ENCODE peak calls at places on chromosomes 11 and 22, in five cellular contexts. J, T, B, P and G are unnamed samples.

GRCh38 chr11:105344938-105345337 is 205.4 kb upstream of the CARD18 start:
- DNase-seq in B (no peak), T (no peak), J (no peak), P (no peak), G (no peak)

GRCh38 chr11:34339149-34340064 is 18.4 kb downstream of the ABTB2 start:
- DNase-seq in P (no peak), J (no peak), B (no peak), T (no peak), G (no peak)

GRCh38 chr11:78385205-78385604 is 32.4 kb downstream of the GAB2 start:
- DNase-seq in P (no peak), J (no peak), B (no peak), T (no peak), G (no peak)

GRCh38 chr11:73334244-73335203 is 26.4 kb downstream of the ARHGEF17 start:
- DNase-seq in P (peak), B (peak), T (peak), J (no peak), G (no peak)

GRCh38 chr22:22787805-22788459 is 99.7 kb upstream of the IGLL5 start:
- DNase-seq in J (peak), B (no peak), P (no peak), T (no peak), G (peak)

GRCh38 chr11:117671370-117671769 is 125.6 kb downstream of the DSCAML1 start:
- DNase-seq in B (no peak), P (no peak), J (no peak), T (no peak), G (no peak)

GRCh38 chr22:25960375-25960774 is 208.9 kb upstream of the SEZ6L start:
- DNase-seq in P (no peak), J (no peak), T (no peak), B (no peak), G (no peak)

GRCh38 chr22:39353346-39353745 is 3.6 kb downstream of the SYNGR1 start:
- DNase-seq in T (no peak), J (peak), P (no peak), B (no peak), G (no peak)

DNA sequence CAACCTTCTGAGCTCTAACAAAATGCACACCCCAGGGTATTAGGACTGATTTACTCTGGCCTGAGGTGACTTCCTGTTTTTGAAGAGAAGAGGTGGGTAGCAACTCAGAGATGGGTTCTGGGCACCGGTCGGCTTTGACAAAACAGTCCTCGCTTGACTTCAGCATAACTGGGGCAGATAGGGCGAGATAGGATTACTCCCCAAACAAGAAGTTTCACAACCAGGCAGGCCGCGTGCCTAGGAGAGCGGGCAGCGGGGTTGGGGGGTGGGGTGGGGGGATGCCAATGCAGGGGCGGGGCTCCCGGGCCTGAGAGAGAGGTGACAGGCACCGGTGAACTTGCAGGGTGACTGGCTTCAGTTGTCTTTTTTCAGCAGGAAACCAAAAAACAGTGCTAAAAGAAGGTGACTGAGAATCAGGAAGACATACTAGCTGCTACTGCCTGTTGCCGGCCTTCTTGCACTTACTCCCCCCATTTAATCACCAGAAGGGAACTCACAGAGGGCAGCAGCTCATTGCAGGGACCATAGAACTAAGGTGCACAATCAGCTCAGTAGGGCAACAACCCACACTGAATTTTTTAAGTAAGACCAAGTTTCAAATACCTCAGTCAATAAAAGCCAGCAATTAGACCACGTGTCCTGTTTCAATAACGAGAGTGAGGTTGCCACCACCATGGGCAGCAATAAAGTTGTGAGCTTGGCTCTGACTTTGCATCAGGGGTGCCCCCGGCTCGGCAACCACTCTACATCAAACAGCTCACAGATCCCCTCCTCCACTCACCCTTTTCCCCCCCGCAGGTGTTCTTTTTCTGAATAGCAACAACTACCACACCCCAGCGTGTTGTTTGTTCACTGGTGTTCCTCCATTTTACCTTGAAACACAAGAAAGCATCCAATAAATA is 37.2 kb upstream of the ETS1 start:
- DNase-seq in T (no peak), B (no peak), J (peak), P (no peak), G (peak)
- H3K27ac ChIP-seq in T (no peak), B (no peak), J (peak), P (no peak), G (peak)

GRCh38 chr22:20109411-20110358 is 6.2 kb upstream of the RANBP1 start:
- DNase-seq in B (no peak), P (peak), J (peak), T (no peak), G (no peak)

GRCh38 chr22:20108757-20109230 is 7.1 kb upstream of the RANBP1 start:
- DNase-seq in J (peak), T (no peak), B (no peak), P (no peak), G (no peak)

GRCh38 chr22:20106849-20107237 is 9.1 kb upstream of the RANBP1 start:
- DNase-seq in P (peak), B (no peak), J (peak), T (no peak), G (no peak)

GRCh38 chr22:20107471-20107901 is 8.4 kb upstream of the RANBP1 start:
- DNase-seq in J (peak), P (peak), T (no peak), B (no peak), G (no peak)

DNA sequence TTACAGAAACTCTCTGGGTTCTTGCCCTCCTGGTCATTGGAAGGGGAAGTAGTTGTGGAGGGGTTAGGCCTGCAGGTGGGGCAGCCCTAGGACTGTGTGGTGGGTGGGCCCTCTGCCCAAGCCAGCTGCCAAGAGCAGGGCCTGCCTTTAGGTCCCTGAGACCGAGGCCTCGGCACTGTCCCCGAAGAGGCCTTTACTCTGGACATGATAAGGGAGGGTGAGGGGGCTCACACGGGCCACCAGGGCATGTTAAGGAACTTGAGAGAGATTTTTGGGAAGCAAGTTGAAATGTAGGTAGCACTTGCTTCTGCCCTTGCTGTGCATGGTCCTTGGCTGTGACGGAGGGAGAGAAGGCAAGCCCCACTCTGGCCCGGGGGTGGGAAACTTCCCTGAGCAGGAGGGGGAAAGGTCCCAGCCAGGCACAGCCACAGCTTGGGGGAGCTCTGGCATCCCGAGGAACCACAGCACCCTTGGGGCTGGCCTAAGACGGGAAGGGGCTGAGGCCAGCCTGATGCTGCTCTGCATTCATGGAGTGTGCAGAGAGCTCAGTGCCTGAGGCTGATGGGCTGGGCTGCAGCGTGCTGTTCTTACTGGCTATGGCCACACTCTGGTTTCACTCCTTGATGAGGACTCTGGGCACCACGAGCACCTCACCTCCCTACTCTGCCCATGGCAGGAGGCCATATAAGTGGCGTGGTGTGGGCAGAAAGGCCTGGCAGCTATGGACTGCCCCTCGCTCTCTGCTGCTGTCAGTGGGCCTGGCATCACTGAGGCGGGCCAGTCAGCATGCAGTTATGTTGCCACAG is 7.8 kb upstream of the RANBP1 start:
- DNase-seq in J (peak), P (peak), B (no peak), T (no peak), G (no peak)
- H3K27ac ChIP-seq in J (no peak), P (no peak), B (no peak), T (peak), G (no peak)

GRCh38 chr11:61552108-61552635 is 28.7 kb downstream of the SYT7 start:
- DNase-seq in B (no peak), T (no peak), P (no peak), J (no peak), G (no peak)
- H3K27ac ChIP-seq in B (no peak), T (no peak), P (no peak), J (no peak), G (no peak)

DNA sequence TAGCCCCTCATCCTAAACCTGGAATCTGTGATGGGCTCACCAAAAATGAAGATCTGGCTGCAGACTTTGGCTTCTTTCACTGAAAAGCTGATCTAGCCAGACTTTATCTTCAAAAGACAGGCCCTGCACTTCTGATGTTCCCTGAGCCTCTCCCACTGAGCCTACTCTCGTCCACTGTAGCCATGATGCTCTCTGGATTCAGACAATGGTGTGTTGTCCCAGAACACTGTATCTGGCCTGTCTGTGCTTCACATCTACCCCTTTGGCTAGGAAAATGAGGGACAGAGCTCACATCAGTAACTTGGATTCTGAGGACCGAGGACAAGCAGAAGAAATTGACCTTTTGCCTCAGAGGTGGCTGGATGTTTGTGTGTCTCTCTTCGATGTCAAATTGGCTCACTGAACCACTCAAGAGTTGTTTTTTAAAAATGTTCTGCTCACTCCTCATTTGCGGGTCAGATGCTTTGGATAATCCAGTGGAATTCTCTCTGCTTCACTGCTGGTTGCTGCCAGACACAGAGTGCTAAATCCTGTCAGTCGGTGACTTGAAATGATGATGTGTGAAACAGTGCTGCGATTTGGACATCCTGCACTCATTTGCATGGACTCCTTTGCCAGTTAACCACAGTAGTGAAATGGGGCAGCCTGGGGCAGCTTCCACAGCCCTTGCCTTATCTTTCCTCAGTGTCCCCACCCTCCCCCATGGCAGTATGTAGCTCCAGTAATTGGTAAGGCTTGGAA is 67.5 kb downstream of the ARFGAP2 start:
- DNase-seq in J (no peak), P (no peak), B (no peak), T (no peak), G (no peak)
- H3K27ac ChIP-seq in J (no peak), P (no peak), B (no peak), T (no peak), G (no peak)